ENCODE peak calls at places on chromosomes 6 and 20, in ten cellular contexts. K, F, C, G, U, W, P, Z, D and Q are unnamed samples.

GRCh38 chr6:13395272-13396237 is 67.2 kb upstream of the TBC1D7 start:
- DNase-seq in F (no peak), C (no peak), U (no peak), W (peak; percentile 57), P (peak; percentile 90), Z (peak; percentile 89), K (peak; percentile 83), D (peak; percentile 43), G (peak; percentile 89), Q (no peak)

GRCh38 chr6:76481101-76481500 is 408.6 kb upstream of the IMPG1 start:
- DNase-seq in W (no peak), P (no peak), U (no peak), F (no peak), K (no peak), C (no peak), D (no peak), Z (no peak), G (no peak), Q (no peak)

GRCh38 chr6:26055670-26056582 is 31.3 kb upstream of the HFE start:
- DNase-seq in W (peak; percentile 88), G (peak; percentile 64), U (peak; percentile 97), P (peak; percentile 95), D (peak; percentile 94), F (peak; percentile 92), C (peak; percentile 64), Z (peak; percentile 94), K (peak; percentile 85), Q (no peak)

GRCh38 chr20:18284805-18285533 is 3.4 kb upstream of the ZNF133 start:
- DNase-seq in W (no peak), G (no peak), D (no peak), F (no peak), U (no peak), K (no peak), Z (peak; percentile 25), P (peak; percentile 19), C (no peak), Q (no peak)

GRCh38 chr6:104526383-104526782 is 333.3 kb downstream of the HACE1 start:
- DNase-seq in P (peak; percentile 52), Z (peak; percentile 31), D (no peak), C (no peak), G (no peak), F (no peak), K (no peak), U (no peak), W (no peak), Q (no peak)

GRCh38 chr6:106502534-106502933 is 126.8 kb downstream of the RTN4IP1 start:
- DNase-seq in Z (no peak), K (peak; percentile 89), W (no peak), F (no peak), C (no peak), P (no peak), D (no peak), U (no peak), G (no peak), Q (no peak)

GRCh38 chr6:154394571-154394970 is 38.0 kb upstream of the IPCEF1 start:
- DNase-seq in Z (no peak), C (no peak), P (no peak), G (no peak), F (no peak), U (no peak), D (no peak), W (no peak), K (no peak), Q (no peak)

GRCh38 chr20:33650111-33650752 is 11.9 kb upstream of the C20orf144 start:
- DNase-seq in Z (no peak), P (no peak), D (no peak), K (no peak), W (no peak), G (no peak), C (no peak), U (no peak), F (no peak), Q (no peak)

GRCh38 chr20:36541227-36542018 is at the start of gene MYL9:
- DNase-seq in C (peak; percentile 54), U (peak; percentile 44), Z (peak; percentile 81), F (peak; percentile 44), D (peak; percentile 78), K (peak; percentile 53), P (peak; percentile 80), W (peak; percentile 94), G (peak; percentile 53), Q (no peak)

GRCh38 chr6:77814119-77814518 is 161.3 kb downstream of the MEI4 start:
- DNase-seq in K (no peak), P (no peak), Z (no peak), W (no peak), F (no peak), G (no peak), D (no peak), U (no peak), C (no peak), Q (no peak)

GRCh38 chr6:142728910-142729481 is 216.0 kb downstream of the HIVEP2 start:
- DNase-seq in W (no peak), U (no peak), G (peak; percentile 56), F (no peak), Z (peak; percentile 87), D (no peak), K (no peak), P (peak; percentile 93), C (no peak), Q (no peak)

GRCh38 chr20:52578559-52578958 is 387.0 kb upstream of the ZFP64 start:
- DNase-seq in U (no peak), K (no peak), W (no peak), F (no peak), Z (no peak), G (no peak), P (no peak), D (no peak), C (no peak), Q (no peak)

GRCh38 chr20:9409981-9410380 is 104.4 kb upstream of the LAMP5 start:
- DNase-seq in D (no peak), U (no peak), P (peak; percentile 90), K (peak; percentile 51), Z (peak; percentile 83), W (no peak), C (no peak), G (peak; percentile 90), F (no peak), Q (no peak)

GRCh38 chr20:3670511-3670910 is 7.3 kb upstream of the GFRA4 start:
- DNase-seq in C (no peak), P (no peak), U (no peak), F (no peak), Z (peak; percentile 17), W (no peak), D (no peak), G (no peak), K (no peak), Q (no peak)

GRCh38 chr6:190596-191395 is 101.5 kb upstream of the DUSP22 start:
- DNase-seq in C (no peak), F (no peak), U (no peak), G (no peak), W (no peak), Z (no peak), D (peak; percentile 36), P (no peak), K (peak; percentile 37), Q (no peak)

GRCh38 chr20:64098471-64099013 is 8.8 kb downstream of the NPBWR2 start:
- DNase-seq in P (no peak), G (no peak), F (no peak), D (no peak), C (no peak), U (no peak), Z (no peak), K (no peak), W (no peak), Q (no peak)

GRCh38 chr6:108694816-108695215 is 134.1 kb downstream of the FOXO3 start:
- DNase-seq in C (no peak), F (no peak), U (no peak), K (peak; percentile 31), G (no peak), W (no peak), Z (no peak), D (no peak), P (no peak), Q (no peak)

DNA sequence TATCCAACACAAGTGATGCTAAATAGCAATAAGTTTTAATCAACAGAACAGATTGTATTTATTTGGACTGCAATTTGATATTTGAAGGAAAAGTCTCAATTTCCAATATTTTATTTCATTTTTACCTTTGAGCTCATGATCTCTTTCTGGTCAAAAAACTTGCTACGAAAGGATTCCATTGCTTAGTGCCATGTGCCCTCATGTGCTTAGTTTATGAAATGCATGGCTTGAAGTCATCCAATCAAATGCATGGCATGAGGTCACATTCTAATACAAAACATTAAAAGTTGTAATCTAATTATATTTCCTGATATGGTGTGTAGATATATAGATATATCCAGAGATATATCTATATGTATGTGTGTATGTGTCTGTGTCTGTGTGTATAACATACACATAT is 321.2 kb upstream of the ADGRB3 start:
- DNase-seq in F (no peak), Z (peak; percentile 52), W (no peak), U (no peak), C (no peak), G (peak; percentile 2), D (no peak), P (peak; percentile 76), K (peak; percentile 29), Q (no peak)
- TF ChIP-seq CTCF in F (no peak), Z (peak; percentile 50), W (peak; percentile 12), U (peak; percentile 12), C (peak; percentile 41), G (peak; percentile 45), D (no peak), P (peak; percentile 68), K (peak; percentile 48), Q (peak; percentile 74)

GRCh38 chr6:130098317-130098716 is 79.9 kb downstream of the L3MBTL3 start:
- DNase-seq in P (no peak), F (no peak), K (no peak), U (no peak), D (no peak), C (no peak), W (no peak), G (no peak), Z (no peak), Q (no peak)
- TF ChIP-seq CTCF in P (no peak), F (no peak), K (no peak), U (no peak), D (no peak), C (no peak), W (no peak), G (no peak), Z (no peak), Q (no peak)

DNA sequence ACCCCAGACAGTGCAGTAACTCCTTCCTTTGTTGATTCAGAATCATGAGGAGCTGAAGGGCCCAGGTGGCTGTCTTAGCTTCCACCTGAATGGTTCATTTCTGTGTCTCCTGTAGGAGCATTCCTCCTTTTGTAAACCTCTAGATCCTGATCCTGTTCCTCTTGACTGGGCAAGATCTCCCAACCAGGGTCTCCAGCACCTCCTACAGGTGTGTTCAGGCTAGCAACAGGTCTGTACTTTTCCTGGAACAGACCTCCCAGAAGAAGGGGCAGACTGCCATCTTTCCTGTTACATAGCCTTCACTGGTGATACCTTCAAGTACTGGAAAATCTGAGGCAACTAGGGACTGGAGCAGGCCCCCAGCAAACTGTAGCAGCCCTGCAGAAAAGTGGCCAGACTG is 35.2 kb downstream of the HLA-B start:
- DNase-seq in D (no peak), K (no peak), F (no peak), C (no peak), W (no peak), G (no peak), U (no peak), Z (no peak), P (no peak), Q (no peak)
- TF ChIP-seq CTCF in D (no peak), K (no peak), F (no peak), C (no peak), W (no peak), G (no peak), U (no peak), Z (no peak), P (no peak), Q (no peak)

GRCh38 chr6:21273451-21273850 is 320.1 kb upstream of the SOX4 start:
- DNase-seq in C (no peak), P (no peak), K (no peak), F (no peak), Z (no peak), W (no peak), U (no peak), D (no peak), G (no peak), Q (no peak)
- TF ChIP-seq CTCF in C (no peak), P (no peak), K (no peak), F (no peak), Z (no peak), W (no peak), U (no peak), D (no peak), G (no peak), Q (no peak)